ENCODE peak calls at places on chromosomes 6 and 20, in four cellular contexts. B, T, R and G are unnamed samples.

GRCh38 chr6:501891-502601 is 110.5 kb downstream of the IRF4 start:
- DNase-seq in B (no peak), T (no peak), R (no peak), G (no peak)

GRCh38 chr6:149913542-149914240 is 9.2 kb downstream of the RAET1G start:
- DNase-seq in B (no peak), T (no peak), R (no peak), G (no peak)

GRCh38 chr20:6613280-6613861 is 154.1 kb upstream of the BMP2 start:
- DNase-seq in B (no peak), T (peak), R (no peak), G (no peak)

GRCh38 chr20:43658723-43659419 is 8.0 kb upstream of the MYBL2 start:
- DNase-seq in B (no peak), T (no peak), R (no peak), G (no peak)

GRCh38 chr20:21048841-21049273 is 57.3 kb downstream of the LINC00237 start:
- DNase-seq in B (peak), T (peak), R (peak), G (no peak)

GRCh38 chr20:45340951-45341350 is 7.3 kb downstream of the SDC4 start:
- DNase-seq in B (no peak), T (no peak), R (no peak), G (no peak)

GRCh38 chr20:52001999-52002666 is 189.4 kb downstream of the ZFP64 start:
- DNase-seq in B (no peak), T (no peak), R (no peak), G (no peak)

GRCh38 chr6:116267879-116268588 is 11.7 kb downstream of the TSPYL1 start:
- DNase-seq in B (no peak), T (no peak), R (no peak), G (no peak)

GRCh38 chr6:101224751-101225150 is 168.8 kb upstream of the GRIK2 start:
- DNase-seq in B (no peak), T (peak), R (no peak), G (no peak)

GRCh38 chr20:16100767-16101166 is 472.5 kb downstream of the KIF16B start:
- DNase-seq in B (no peak), T (no peak), R (no peak), G (peak)

GRCh38 chr6:146345582-146345981 is 198.1 kb upstream of the RAB32 start:
- DNase-seq in B (no peak), T (no peak), R (no peak), G (no peak)

GRCh38 chr6:53735896-53736295 is 58.9 kb upstream of the LRRC1 start:
- DNase-seq in B (no peak), T (no peak), R (no peak), G (no peak)

GRCh38 chr20:42483694-42484303 is 705.9 kb downstream of the PTPRT start:
- DNase-seq in B (no peak), T (no peak), R (no peak), G (peak)

GRCh38 chr6:36296240-36296639 is 26.4 kb downstream of the PNPLA1 start:
- DNase-seq in B (peak), T (no peak), R (no peak), G (no peak)

GRCh38 chr6:292506-293184 is 358 bp downstream of the DUSP22 start:
- DNase-seq in B (peak), T (peak), R (peak), G (peak)

GRCh38 chr6:47697925-47698324 is 455 bp upstream of the ADGRF4 start:
- DNase-seq in B (no peak), T (peak), R (no peak), G (no peak)

GRCh38 chr6:148203970-148204369 is 138.7 kb upstream of the SASH1 start:
- DNase-seq in B (peak), T (peak), R (peak), G (no peak)

GRCh38 chr6:10861086-10861485 is 20.8 kb downstream of the GCM2 start:
- DNase-seq in B (no peak), T (no peak), R (no peak), G (no peak)

GRCh38 chr6:166595061-166595780 is 8.7 kb upstream of the RAMACL start:
- DNase-seq in B (peak), T (peak), R (no peak), G (no peak)

GRCh38 chr6:131949909-131950766 is 1.0 kb downstream of the CCN2 start:
- DNase-seq in B (peak), T (peak), R (no peak), G (no peak)

GRCh38 chr6:43268348-43268685 is 25.0 kb downstream of the TTBK1 start:
- DNase-seq in B (no peak), T (no peak), R (no peak), G (no peak)

GRCh38 chr20:625360-625932 is 15.3 kb upstream of the TCF15 start:
- DNase-seq in B (no peak), T (no peak), R (no peak), G (no peak)

GRCh38 chr20:301886-302848 is 4.8 kb downstream of the ZCCHC3 start:
- DNase-seq in B (no peak), T (no peak), R (no peak), G (no peak)

GRCh38 chr6:3825851-3826581 is 23.2 kb upstream of the FAM50B start:
- DNase-seq in B (peak), T (peak), R (no peak), G (peak)

GRCh38 chr20:36028106-36028826 is 59.9 kb downstream of the CNBD2 start:
- DNase-seq in B (no peak), T (no peak), R (no peak), G (no peak)

GRCh38 chr20:17571153-17571527 is 1.3 kb downstream of the DSTN start:
- DNase-seq in B (no peak), T (peak), R (no peak), G (no peak)

GRCh38 chr6:27161946-27162603 is 85.4 kb upstream of the PRSS16 start:
- DNase-seq in B (peak), T (peak), R (no peak), G (peak)

GRCh38 chr20:8303651-8304050 is 171.6 kb downstream of the PLCB1 start:
- DNase-seq in B (no peak), T (no peak), R (no peak), G (no peak)

GRCh38 chr6:170039156-170040114 is 251.4 kb downstream of the DLL1 start:
- DNase-seq in B (no peak), T (no peak), R (no peak), G (no peak)